ENCODE peak calls at places on chromosomes 4 and X, in seven cellular contexts. M, Y, L, Q, V, S and P are unnamed samples.
A peak's percentile ranks its signal among the peaks of the same experiment; 100 is the strongest.

GRCh38 chr4:10656988-10657387 is 27.6 kb downstream of the CLNK start:
- DNase-seq in M (no peak), Y (no peak), L (no peak), Q (no peak), V (no peak), S (peak; percentile 23), P (no peak)

GRCh38 chrX:18410038-18410437 is 15.4 kb upstream of the CDKL5 start:
- DNase-seq in M (peak; percentile 37), Y (no peak), L (no peak), Q (peak; percentile 5), V (peak; percentile 48), S (peak; percentile 10), P (no peak)

GRCh38 chr4:151403656-151404055 is 5.3 kb upstream of the FHIP1A start:
- DNase-seq in M (no peak), Y (no peak), L (no peak), Q (no peak), V (no peak), S (no peak), P (no peak)

GRCh38 chr4:27194599-27194998 is 334.0 kb downstream of the STIM2 start:
- DNase-seq in M (no peak), Y (no peak), L (no peak), Q (no peak), V (no peak), S (no peak), P (no peak)

GRCh38 chr4:134812611-134813010 is 611.0 kb upstream of the PABPC4L start:
- DNase-seq in M (no peak), Y (no peak), L (no peak), Q (no peak), V (no peak), S (no peak), P (no peak)

GRCh38 chrX:2819345-2820130 is 9.2 kb upstream of the GYG2 start:
- DNase-seq in M (peak; percentile 22), Y (no peak), L (no peak), Q (no peak), V (peak; percentile 39), S (no peak), P (no peak)

GRCh38 chr4:113407409-113407808 is 354.1 kb downstream of the CAMK2D start:
- DNase-seq in M (no peak), Y (no peak), L (no peak), Q (no peak), V (no peak), S (no peak), P (no peak)

GRCh38 chr4:80202784-80203553 is 5.7 kb downstream of the PRDM8 start:
- DNase-seq in M (no peak), Y (no peak), L (peak; percentile 40), Q (peak; percentile 60), V (no peak), S (peak; percentile 43), P (no peak)

GRCh38 chr4:26762650-26763049 is 98.0 kb upstream of the STIM2 start:
- DNase-seq in M (no peak), Y (no peak), L (no peak), Q (no peak), V (no peak), S (no peak), P (no peak)

GRCh38 chr4:53899544-53900274 is 164.7 kb downstream of the CHIC2 start:
- DNase-seq in M (no peak), Y (no peak), L (no peak), Q (no peak), V (no peak), S (no peak), P (no peak)

GRCh38 chr4:38803833-38804653 is 548 bp downstream of the TLR1 start:
- DNase-seq in M (no peak), Y (no peak), L (no peak), Q (peak; percentile 68), V (no peak), S (no peak), P (no peak)

GRCh38 chr4:8553958-8554357 is 26.2 kb upstream of the GPR78 start:
- DNase-seq in M (no peak), Y (no peak), L (no peak), Q (no peak), V (no peak), S (no peak), P (no peak)

GRCh38 chrX:20218809-20219505 is 47.8 kb downstream of the RPS6KA3 start:
- DNase-seq in M (no peak), Y (no peak), L (no peak), Q (no peak), V (no peak), S (no peak), P (no peak)

GRCh38 chr4:825063-825968 is 613 bp downstream of the CPLX1 start:
- DNase-seq in M (no peak), Y (no peak), L (peak; percentile 27), Q (no peak), V (no peak), S (peak; percentile 19), P (no peak)

GRCh38 chr4:80171251-80171650 is 26.1 kb upstream of the PRDM8 start:
- DNase-seq in M (no peak), Y (no peak), L (no peak), Q (peak; percentile 35), V (no peak), S (peak; percentile 17), P (no peak)

GRCh38 chrX:49704692-49705404 is 9.1 kb upstream of the PAGE1 start:
- DNase-seq in M (no peak), Y (no peak), L (no peak), Q (no peak), V (no peak), S (no peak), P (no peak)

GRCh38 chr4:139732991-139733555 is 67.5 kb downstream of the MGST2 start:
- DNase-seq in M (no peak), Y (no peak), L (no peak), Q (no peak), V (no peak), S (no peak), P (no peak)

GRCh38 chr4:76569225-76569624 is 134.2 kb downstream of the SHROOM3 start:
- DNase-seq in M (no peak), Y (no peak), L (no peak), Q (no peak), V (no peak), S (no peak), P (no peak)

GRCh38 chrX:23857935-23858334 is 49.8 kb downstream of the APOO start:
- DNase-seq in M (no peak), Y (no peak), L (no peak), Q (no peak), V (no peak), S (no peak), P (no peak)

GRCh38 chr4:85030156-85030555 is 63.7 kb upstream of the WDFY3 start:
- DNase-seq in M (no peak), Y (no peak), L (no peak), Q (no peak), V (no peak), S (no peak), P (no peak)